ENCODE peak calls at places on chromosomes 3 and 15, in five cellular contexts. One of them, this sample, is unnamed.

GRCh38 chr3:194582196-194582905 is 50.9 kb downstream of the TMEM44 start:
- DNase-seq in body of pancreas: no peak
- DNase-seq in uterus: no peak
- DNase-seq in psoas muscle: no peak
- DNase-seq in fibroblast of mammary gland: no peak
- DNase-seq in this sample: no peak

GRCh38 chr15:29432191-29433049 is 162.8 kb upstream of the NSMCE3 start:
- DNase-seq in body of pancreas: no peak
- DNase-seq in uterus: no peak
- DNase-seq in psoas muscle: no peak
- DNase-seq in fibroblast of mammary gland: no peak
- DNase-seq in this sample: no peak

GRCh38 chr15:71596672-71597071 is 213.7 kb upstream of the NR2E3 start:
- DNase-seq in body of pancreas: peak
- DNase-seq in uterus: peak
- DNase-seq in psoas muscle: peak
- DNase-seq in fibroblast of mammary gland: peak
- DNase-seq in this sample: peak

GRCh38 chr3:188486952-188487351 is 333.0 kb downstream of the LPP start:
- DNase-seq in body of pancreas: no peak
- DNase-seq in uterus: no peak
- DNase-seq in psoas muscle: no peak
- DNase-seq in fibroblast of mammary gland: no peak
- DNase-seq in this sample: no peak

GRCh38 chr3:173267716-173268115 is 126.7 kb upstream of the SPATA16 start:
- DNase-seq in body of pancreas: no peak
- DNase-seq in uterus: no peak
- DNase-seq in psoas muscle: no peak
- DNase-seq in fibroblast of mammary gland: no peak
- DNase-seq in this sample: no peak

GRCh38 chr15:97947465-97948262 is 12.8 kb upstream of the ARRDC4 start:
- DNase-seq in body of pancreas: no peak
- DNase-seq in uterus: no peak
- DNase-seq in psoas muscle: no peak
- DNase-seq in fibroblast of mammary gland: peak
- DNase-seq in this sample: no peak

GRCh38 chr15:69893863-69894262 is 203.9 kb downstream of the TLE3 start:
- DNase-seq in body of pancreas: no peak
- DNase-seq in uterus: peak
- DNase-seq in psoas muscle: peak
- DNase-seq in fibroblast of mammary gland: peak
- DNase-seq in this sample: peak

GRCh38 chr3:126440709-126440995 is 35.0 kb downstream of the ZXDC start:
- DNase-seq in body of pancreas: peak
- DNase-seq in uterus: peak
- DNase-seq in psoas muscle: no peak
- DNase-seq in fibroblast of mammary gland: no peak
- DNase-seq in this sample: no peak

GRCh38 chr3:194397757-194398312 is 1.2 kb downstream of the GP5 start:
- DNase-seq in body of pancreas: no peak
- DNase-seq in uterus: no peak
- DNase-seq in psoas muscle: no peak
- DNase-seq in fibroblast of mammary gland: no peak
- DNase-seq in this sample: peak

GRCh38 chr3:185878920-185879319 is 54.1 kb upstream of the IGF2BP2 start:
- DNase-seq in body of pancreas: no peak
- DNase-seq in uterus: no peak
- DNase-seq in psoas muscle: no peak
- DNase-seq in fibroblast of mammary gland: no peak
- DNase-seq in this sample: no peak

GRCh38 chr15:37888356-37888755 is 46.1 kb upstream of the TMCO5A start:
- DNase-seq in body of pancreas: no peak
- DNase-seq in uterus: no peak
- DNase-seq in psoas muscle: no peak
- DNase-seq in fibroblast of mammary gland: no peak
- DNase-seq in this sample: no peak

GRCh38 chr3:43399034-43399433 is 112.7 kb downstream of the SNRK start:
- DNase-seq in body of pancreas: no peak
- DNase-seq in uterus: no peak
- DNase-seq in psoas muscle: no peak
- DNase-seq in fibroblast of mammary gland: no peak
- DNase-seq in this sample: no peak

GRCh38 chr15:58738051-58738707 is 11.3 kb downstream of the ADAM10 start:
- DNase-seq in body of pancreas: no peak
- DNase-seq in uterus: no peak
- DNase-seq in psoas muscle: no peak
- DNase-seq in fibroblast of mammary gland: peak
- DNase-seq in this sample: no peak

GRCh38 chr3:48410205-48411040 is 19.5 kb downstream of the PLXNB1 start:
- DNase-seq in body of pancreas: peak
- DNase-seq in uterus: peak
- DNase-seq in psoas muscle: peak
- DNase-seq in fibroblast of mammary gland: no peak
- DNase-seq in this sample: peak

GRCh38 chr3:46908294-46908985 is 30.9 kb downstream of the PTH1R start:
- DNase-seq in body of pancreas: peak
- DNase-seq in uterus: peak
- DNase-seq in psoas muscle: peak
- DNase-seq in fibroblast of mammary gland: peak
- DNase-seq in this sample: peak

GRCh38 chr3:158794936-158795518 is 6.8 kb upstream of the MFSD1 start:
- DNase-seq in body of pancreas: no peak
- DNase-seq in uterus: no peak
- DNase-seq in psoas muscle: no peak
- DNase-seq in fibroblast of mammary gland: peak
- DNase-seq in this sample: no peak

GRCh38 chr15:40308844-40309189 is 1.1 kb upstream of the PLCB2 start:
- DNase-seq in body of pancreas: no peak
- DNase-seq in uterus: no peak
- DNase-seq in psoas muscle: no peak
- DNase-seq in fibroblast of mammary gland: no peak
- DNase-seq in this sample: no peak

GRCh38 chr3:122609798-122610559 is 32.5 kb downstream of the PARP15 start:
- DNase-seq in body of pancreas: no peak
- DNase-seq in uterus: no peak
- DNase-seq in psoas muscle: no peak
- DNase-seq in fibroblast of mammary gland: peak
- DNase-seq in this sample: no peak

GRCh38 chr3:16332904-16333426 is 68.0 kb downstream of the OXNAD1 start:
- DNase-seq in body of pancreas: no peak
- DNase-seq in uterus: no peak
- DNase-seq in psoas muscle: no peak
- DNase-seq in fibroblast of mammary gland: peak
- DNase-seq in this sample: no peak

GRCh38 chr3:60633644-60634043 is 617.6 kb downstream of the FHIT start:
- DNase-seq in body of pancreas: no peak
- DNase-seq in uterus: no peak
- DNase-seq in psoas muscle: peak
- DNase-seq in fibroblast of mammary gland: no peak
- DNase-seq in this sample: no peak

GRCh38 chr15:52227456-52227855 is 36.3 kb upstream of the GNB5 start:
- DNase-seq in body of pancreas: peak
- DNase-seq in uterus: peak
- DNase-seq in psoas muscle: no peak
- DNase-seq in fibroblast of mammary gland: peak
- DNase-seq in this sample: peak

GRCh38 chr3:148955544-148956346 is 35.6 kb upstream of the GYG1 start:
- DNase-seq in body of pancreas: peak
- DNase-seq in uterus: peak
- DNase-seq in psoas muscle: peak
- DNase-seq in fibroblast of mammary gland: peak
- DNase-seq in this sample: peak

GRCh38 chr15:85312486-85312885 is 67.9 kb upstream of the AKAP13 start:
- DNase-seq in body of pancreas: no peak
- DNase-seq in uterus: no peak
- DNase-seq in psoas muscle: no peak
- DNase-seq in fibroblast of mammary gland: peak
- DNase-seq in this sample: no peak

GRCh38 chr15:72859757-72860145 is 76.2 kb upstream of the ADPGK start:
- DNase-seq in body of pancreas: no peak
- DNase-seq in uterus: no peak
- DNase-seq in psoas muscle: no peak
- DNase-seq in fibroblast of mammary gland: no peak
- DNase-seq in this sample: no peak

GRCh38 chr3:184196536-184196935 is 10.5 kb downstream of the ABCF3 start:
- DNase-seq in body of pancreas: no peak
- DNase-seq in uterus: no peak
- DNase-seq in psoas muscle: no peak
- DNase-seq in fibroblast of mammary gland: no peak
- DNase-seq in this sample: no peak

GRCh38 chr3:119149484-119149883 is 3.5 kb downstream of the TEX55 start:
- DNase-seq in body of pancreas: no peak
- DNase-seq in uterus: no peak
- DNase-seq in psoas muscle: no peak
- DNase-seq in fibroblast of mammary gland: peak
- DNase-seq in this sample: no peak

GRCh38 chr15:65287515-65287845 is 797 bp upstream of the PARP16 start:
- DNase-seq in body of pancreas: no peak
- DNase-seq in uterus: no peak
- DNase-seq in psoas muscle: no peak
- DNase-seq in fibroblast of mammary gland: no peak
- DNase-seq in this sample: no peak

GRCh38 chr3:138351151-138351550 is 2.8 kb downstream of the MRAS start:
- DNase-seq in body of pancreas: no peak
- DNase-seq in uterus: no peak
- DNase-seq in psoas muscle: no peak
- DNase-seq in fibroblast of mammary gland: no peak
- DNase-seq in this sample: no peak

GRCh38 chr3:100457811-100458210 is 34.6 kb upstream of the TMEM45A start:
- DNase-seq in body of pancreas: no peak
- DNase-seq in uterus: no peak
- DNase-seq in psoas muscle: no peak
- DNase-seq in fibroblast of mammary gland: no peak
- DNase-seq in this sample: no peak

GRCh38 chr3:105518201-105518600 is 151.5 kb downstream of the ALCAM start:
- DNase-seq in body of pancreas: no peak
- DNase-seq in uterus: no peak
- DNase-seq in psoas muscle: no peak
- DNase-seq in fibroblast of mammary gland: no peak
- DNase-seq in this sample: no peak

GRCh38 chr3:127962937-127963336 is 47.9 kb downstream of the KBTBD12 start:
- DNase-seq in body of pancreas: no peak
- DNase-seq in uterus: no peak
- DNase-seq in psoas muscle: no peak
- DNase-seq in fibroblast of mammary gland: no peak
- DNase-seq in this sample: no peak

GRCh38 chr3:133475245-133476010 is 75.6 kb downstream of the BFSP2 start:
- DNase-seq in body of pancreas: no peak
- DNase-seq in uterus: no peak
- DNase-seq in psoas muscle: no peak
- DNase-seq in fibroblast of mammary gland: no peak
- DNase-seq in this sample: no peak

GRCh38 chr15:42087460-42087859 is 6.9 kb downstream of the PLA2G4D start:
- DNase-seq in body of pancreas: no peak
- DNase-seq in uterus: no peak
- DNase-seq in psoas muscle: no peak
- DNase-seq in fibroblast of mammary gland: no peak
- DNase-seq in this sample: no peak

GRCh38 chr3:73500321-73500720 is 124.4 kb downstream of the PDZRN3 start:
- DNase-seq in body of pancreas: no peak
- DNase-seq in uterus: no peak
- DNase-seq in psoas muscle: no peak
- DNase-seq in fibroblast of mammary gland: no peak
- DNase-seq in this sample: no peak

GRCh38 chr3:73502609-73503560 is 121.9 kb downstream of the PDZRN3 start:
- DNase-seq in body of pancreas: peak
- DNase-seq in uterus: peak
- DNase-seq in psoas muscle: peak
- DNase-seq in fibroblast of mammary gland: peak
- DNase-seq in this sample: no peak

GRCh38 chr3:73504255-73504654 is 120.5 kb downstream of the PDZRN3 start:
- DNase-seq in body of pancreas: peak
- DNase-seq in uterus: no peak
- DNase-seq in psoas muscle: no peak
- DNase-seq in fibroblast of mammary gland: no peak
- DNase-seq in this sample: no peak

GRCh38 chr3:73504852-73505251 is 119.9 kb downstream of the PDZRN3 start:
- DNase-seq in body of pancreas: no peak
- DNase-seq in uterus: no peak
- DNase-seq in psoas muscle: no peak
- DNase-seq in fibroblast of mammary gland: no peak
- DNase-seq in this sample: no peak

DNA sequence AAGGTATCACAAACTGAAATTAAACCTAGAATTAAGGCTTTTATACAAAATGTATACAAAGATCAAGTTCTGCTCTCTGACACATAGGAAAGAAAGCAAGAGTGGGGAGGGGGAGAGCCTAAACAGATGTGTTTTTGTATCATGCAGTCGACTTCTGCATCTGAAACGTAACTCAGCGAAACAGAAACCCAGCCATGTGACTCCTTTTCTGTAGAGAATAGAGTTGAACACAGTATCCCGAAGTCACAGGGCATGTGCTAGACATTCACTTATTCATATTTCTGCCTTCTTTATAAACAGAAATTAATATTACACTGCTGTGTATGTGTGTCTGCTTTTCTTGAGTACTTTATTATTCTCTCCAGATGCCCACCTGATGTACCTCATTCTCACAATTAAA is 121.0 kb downstream of the PDZRN3 start:
- DNase-seq in body of pancreas: no peak
- DNase-seq in uterus: no peak
- DNase-seq in psoas muscle: no peak
- DNase-seq in fibroblast of mammary gland: no peak
- DNase-seq in this sample: no peak
- H3K4me3 ChIP-seq in body of pancreas: no peak
- H3K4me3 ChIP-seq in uterus: no peak
- H3K4me3 ChIP-seq in psoas muscle: peak
- H3K4me3 ChIP-seq in fibroblast of mammary gland: no peak
- H3K4me3 ChIP-seq in this sample: peak

GRCh38 chr15:89367485-89368451 is 33.1 kb upstream of the POLG start:
- DNase-seq in body of pancreas: no peak
- DNase-seq in uterus: no peak
- DNase-seq in psoas muscle: no peak
- DNase-seq in fibroblast of mammary gland: peak
- DNase-seq in this sample: no peak
- H3K4me3 ChIP-seq in body of pancreas: no peak
- H3K4me3 ChIP-seq in uterus: no peak
- H3K4me3 ChIP-seq in psoas muscle: peak
- H3K4me3 ChIP-seq in fibroblast of mammary gland: no peak
- H3K4me3 ChIP-seq in this sample: no peak

DNA sequence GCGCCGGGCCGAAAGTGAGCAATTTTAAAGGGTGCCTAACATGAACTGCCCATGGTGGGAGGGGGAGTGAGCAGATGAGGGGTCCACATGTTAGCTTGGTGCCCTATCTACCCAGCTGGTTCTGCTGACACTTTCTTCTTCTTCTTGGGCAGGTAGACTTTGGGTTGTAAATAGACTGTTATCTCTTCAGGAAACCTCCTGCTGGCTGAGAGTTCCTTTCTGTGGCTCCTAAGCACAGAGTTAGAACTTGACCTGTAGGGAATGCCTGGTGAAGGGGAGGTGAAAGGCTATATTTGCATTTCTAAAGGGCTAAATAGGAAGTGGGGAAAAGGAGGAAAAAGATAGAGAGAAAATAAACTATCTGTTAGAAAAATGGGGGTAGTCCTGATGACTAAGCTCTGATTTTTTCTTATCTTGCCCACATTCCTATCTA is 521.4 kb upstream of the TGFBR2 start:
- DNase-seq in body of pancreas: no peak
- DNase-seq in uterus: no peak
- DNase-seq in psoas muscle: no peak
- DNase-seq in fibroblast of mammary gland: no peak
- DNase-seq in this sample: no peak
- H3K4me3 ChIP-seq in body of pancreas: no peak
- H3K4me3 ChIP-seq in uterus: no peak
- H3K4me3 ChIP-seq in psoas muscle: no peak
- H3K4me3 ChIP-seq in fibroblast of mammary gland: no peak
- H3K4me3 ChIP-seq in this sample: no peak

GRCh38 chr15:90598679-90599078 is 69.0 kb downstream of the CRTC3 start:
- DNase-seq in body of pancreas: no peak
- DNase-seq in uterus: no peak
- DNase-seq in psoas muscle: no peak
- DNase-seq in fibroblast of mammary gland: no peak
- DNase-seq in this sample: no peak
- H3K4me3 ChIP-seq in body of pancreas: no peak
- H3K4me3 ChIP-seq in uterus: no peak
- H3K4me3 ChIP-seq in psoas muscle: no peak
- H3K4me3 ChIP-seq in fibroblast of mammary gland: no peak
- H3K4me3 ChIP-seq in this sample: no peak